ENCODE peak calls at places on chromosomes 5 and 9, in four cellular contexts. P, G, X and W are unnamed samples.

GRCh38 chr5:34656700-34657549 is 797 bp downstream of the RAI14 start:
- DNase-seq in G (peak; percentile 55), X (no peak), P (peak; percentile 37), W (peak; percentile 51)

GRCh38 chr5:82717734-82718133 is 359.5 kb downstream of the TMEM167A start:
- DNase-seq in P (no peak), G (no peak), X (no peak), W (no peak)

GRCh38 chr9:134938346-134939079 is 20.8 kb upstream of the FCN1 start:
- DNase-seq in X (no peak), P (no peak), G (no peak), W (no peak)

GRCh38 chr5:32842798-32843531 is 131.8 kb downstream of the NPR3 start:
- DNase-seq in G (no peak), X (no peak), P (no peak), W (peak; percentile 14)

GRCh38 chr5:92946546-92946945 is 634.5 kb downstream of the NR2F1-AS1 start:
- DNase-seq in G (no peak), P (no peak), X (no peak), W (no peak)

GRCh38 chr5:102222772-102223171 is 73.3 kb downstream of the SLCO4C1 start:
- DNase-seq in P (no peak), G (no peak), X (no peak), W (no peak)

GRCh38 chr5:36614657-36615308 is 8.4 kb downstream of the SLC1A3 start:
- DNase-seq in P (peak; percentile 32), X (no peak), G (no peak), W (no peak)

GRCh38 chr9:129697111-129697955 is 31.9 kb downstream of the PRRX2 start:
- DNase-seq in X (peak; percentile 45), G (peak; percentile 75), P (peak; percentile 73), W (peak; percentile 70)

GRCh38 chr9:137277329-137278041 is at the start of gene TOR4A:
- DNase-seq in P (peak; percentile 87), G (peak; percentile 92), X (peak; percentile 63), W (peak; percentile 97)

GRCh38 chr9:419571-420156 is 205.0 kb downstream of the DOCK8 start:
- DNase-seq in G (no peak), P (peak; percentile 84), X (peak; percentile 12), W (peak; percentile 20)

GRCh38 chr5:133818031-133818431 is 150.4 kb downstream of the C5orf15 start:
- DNase-seq in X (peak; percentile 5), P (peak; percentile 73), G (no peak), W (peak; percentile 75)

GRCh38 chr5:29780401-29780800 is 1413.1 kb upstream of the CDH6 start:
- DNase-seq in G (no peak), P (no peak), X (no peak), W (no peak)

GRCh38 chr5:169695025-169695625 is 58.0 kb downstream of the DOCK2 start:
- DNase-seq in X (no peak), P (no peak), G (no peak), W (no peak)

GRCh38 chr5:72204946-72205345 is 97.7 kb downstream of the MAP1B start:
- DNase-seq in P (peak; percentile 44), G (no peak), X (no peak), W (no peak)

GRCh38 chr9:4034404-4034803 is 265.5 kb downstream of the GLIS3 start:
- DNase-seq in G (no peak), P (no peak), X (no peak), W (no peak)

GRCh38 chr9:38622083-38622674 is 1.8 kb upstream of the ANKRD18A start:
- DNase-seq in X (no peak), G (peak; percentile 65), P (no peak), W (no peak)

GRCh38 chr5:32942225-32942989 is 231.3 kb downstream of the NPR3 start:
- DNase-seq in P (peak; percentile 11), X (peak; percentile 8), G (peak; percentile 85), W (no peak)

GRCh38 chr9:103242025-103242424 is 246.9 kb downstream of the CYLC2 start:
- DNase-seq in G (no peak), P (no peak), X (peak; percentile 61), W (peak; percentile 65)

GRCh38 chr5:176776916-176777315 is 33.4 kb upstream of the UNC5A start:
- DNase-seq in X (no peak), G (no peak), P (no peak), W (no peak)

GRCh38 chr9:1273859-1274258 is 223.7 kb downstream of the DMRT2 start:
- DNase-seq in P (no peak), G (peak; percentile 13), X (no peak), W (no peak)

GRCh38 chr5:30450153-30450552 is 743.3 kb upstream of the CDH6 start:
- DNase-seq in X (no peak), G (no peak), P (no peak), W (no peak)

GRCh38 chr9:136192289-136193126 is 12.4 kb downstream of the LHX3 start:
- DNase-seq in X (no peak), G (peak; percentile 44), P (no peak), W (no peak)

GRCh38 chr5:172913117-172913850 is 45.9 kb upstream of the RPL26L1 start:
- DNase-seq in P (no peak), G (no peak), X (no peak), W (no peak)

GRCh38 chr9:72978724-72979123 is 25.9 kb upstream of the ALDH1A1 start:
- DNase-seq in P (peak; percentile 46), G (no peak), X (no peak), W (peak; percentile 55)

GRCh38 chr5:157165261-157165660 is 803 bp downstream of the GARIN3 start:
- DNase-seq in P (no peak), X (no peak), G (no peak), W (no peak)

GRCh38 chr9:114212841-114213240 is 57.5 kb downstream of the COL27A1 start:
- DNase-seq in G (no peak), P (no peak), X (no peak), W (no peak)

GRCh38 chr9:128323192-128323730 is 622 bp downstream of the COQ4 start:
- DNase-seq in P (peak; percentile 44), X (peak; percentile 31), G (no peak), W (no peak)

GRCh38 chr5:159156839-159157238 is 52.5 kb downstream of the RNF145 start:
- DNase-seq in G (peak; percentile 89), P (peak; percentile 64), X (peak; percentile 68), W (peak; percentile 82)

GRCh38 chr5:151592855-151593408 is 1.8 kb upstream of the FAT2 start:
- DNase-seq in P (no peak), X (peak; percentile 9), G (no peak), W (no peak)

GRCh38 chr5:62969409-62970120 is 390.9 kb downstream of the LRRC70 start:
- DNase-seq in X (no peak), G (no peak), P (no peak), W (no peak)

GRCh38 chr9:112119225-112120045 is 55.7 kb downstream of the SUSD1 start:
- DNase-seq in G (no peak), P (peak; percentile 94), X (no peak), W (peak; percentile 56)

GRCh38 chr9:3401556-3401955 is 124.2 kb downstream of the RFX3 start:
- DNase-seq in P (peak; percentile 68), G (no peak), X (no peak), W (no peak)

DNA sequence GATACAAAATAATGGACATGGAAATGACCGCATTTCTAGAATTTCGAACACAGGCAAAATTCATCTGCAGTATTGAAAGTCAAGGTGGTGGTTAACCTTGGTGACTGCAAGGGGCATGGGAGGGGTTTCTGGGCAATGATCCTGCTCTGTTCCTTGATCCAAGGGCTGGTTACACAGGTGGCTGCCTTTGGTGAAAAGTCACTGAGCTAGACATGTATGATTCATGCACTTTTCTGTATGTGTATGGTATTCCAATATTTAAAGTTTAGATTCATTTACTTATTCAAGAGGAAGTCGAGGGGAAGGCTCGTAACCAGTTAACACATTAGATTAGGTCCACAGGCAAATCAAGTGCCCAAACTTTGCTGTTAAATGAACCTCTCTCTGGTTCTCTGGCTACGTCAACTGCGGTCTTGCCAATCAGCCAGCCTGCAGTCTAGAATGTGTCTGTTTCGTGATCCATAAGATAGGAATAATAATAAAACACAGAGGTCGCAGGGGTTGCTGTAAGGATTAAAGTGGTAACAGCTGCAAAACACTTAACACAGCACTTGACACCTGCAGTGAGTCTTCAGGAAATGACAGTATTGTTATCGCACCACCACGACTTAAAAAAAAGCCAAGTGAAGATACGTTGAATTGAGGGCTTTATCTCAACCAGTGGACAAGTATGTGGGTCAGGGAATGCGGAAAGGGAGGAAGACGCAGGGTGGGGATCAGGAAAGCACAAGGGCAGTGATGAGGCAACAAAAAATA is 92.5 kb downstream of the TLE1 start:
- DNase-seq in X (no peak), P (no peak), G (peak; percentile 27), W (no peak)
- H3K27ac ChIP-seq in X (no peak overlapping the region), P (no peak overlapping the region), G (peak overlapping the region; percentile 89), W (no peak overlapping the region)

DNA sequence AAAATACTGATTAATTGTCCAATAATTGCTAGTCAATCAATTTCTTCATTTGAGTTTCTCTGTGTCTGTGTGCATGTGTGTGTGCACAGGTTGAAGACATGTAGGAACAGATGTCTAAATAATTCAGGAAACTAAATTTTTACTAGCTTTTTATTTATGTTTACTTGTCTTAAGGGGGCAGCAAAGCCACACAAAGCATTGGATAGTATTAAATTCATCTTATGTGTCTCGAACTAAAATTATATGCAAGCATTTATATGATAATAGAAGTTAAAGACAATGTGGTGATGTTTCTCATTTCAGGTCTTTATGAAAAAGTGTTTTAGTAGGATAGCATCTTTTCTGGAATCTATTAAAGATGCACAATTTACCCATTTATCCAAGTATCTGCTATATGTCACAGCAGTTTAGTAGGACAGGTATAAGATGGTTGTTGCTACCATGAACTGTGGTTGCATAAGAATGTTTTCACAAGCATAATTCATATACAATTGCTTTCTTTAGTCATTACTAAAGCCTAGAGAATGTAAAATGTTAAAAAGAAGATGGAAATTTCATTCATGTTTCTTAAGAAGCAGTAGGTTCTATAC is 784.6 kb upstream of the NUDT12 start:
- DNase-seq in P (peak; percentile 38), G (peak; percentile 17), X (peak; percentile 22), W (no peak)
- TF ChIP-seq CTCF in P (peak; percentile 37), G (no peak), X (peak; percentile 20), W (peak; percentile 33)

GRCh38 chr9:120066315-120066714 is 513.7 kb downstream of the CDK5RAP2 start:
- DNase-seq in X (no peak), G (no peak), P (peak; percentile 2), W (no peak)

DNA sequence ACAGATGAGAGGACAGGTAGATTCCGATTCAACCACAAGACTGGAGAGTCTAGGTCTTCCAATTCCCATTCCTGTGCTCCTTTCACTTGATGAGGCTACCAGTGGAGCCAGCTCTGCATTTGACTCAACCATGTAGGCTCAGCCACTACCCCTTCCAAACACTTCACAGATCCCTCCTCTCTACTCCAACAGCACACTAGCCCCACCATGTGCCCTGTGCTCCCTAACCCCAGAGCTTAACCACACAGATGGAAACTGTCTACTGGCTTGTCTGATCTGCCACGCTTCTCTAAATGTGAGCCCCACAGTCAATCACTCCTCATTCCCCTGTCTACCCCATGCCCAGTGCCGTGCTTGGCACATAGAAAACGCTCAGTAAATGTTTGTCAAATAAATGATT is 508.2 kb downstream of the CDK5RAP2 start:
- DNase-seq in G (peak; percentile 12), X (no peak), P (no peak), W (no peak)
- H3K27ac ChIP-seq in G (no peak overlapping the region), X (no peak overlapping the region), P (no peak overlapping the region), W (no peak overlapping the region)

DNA sequence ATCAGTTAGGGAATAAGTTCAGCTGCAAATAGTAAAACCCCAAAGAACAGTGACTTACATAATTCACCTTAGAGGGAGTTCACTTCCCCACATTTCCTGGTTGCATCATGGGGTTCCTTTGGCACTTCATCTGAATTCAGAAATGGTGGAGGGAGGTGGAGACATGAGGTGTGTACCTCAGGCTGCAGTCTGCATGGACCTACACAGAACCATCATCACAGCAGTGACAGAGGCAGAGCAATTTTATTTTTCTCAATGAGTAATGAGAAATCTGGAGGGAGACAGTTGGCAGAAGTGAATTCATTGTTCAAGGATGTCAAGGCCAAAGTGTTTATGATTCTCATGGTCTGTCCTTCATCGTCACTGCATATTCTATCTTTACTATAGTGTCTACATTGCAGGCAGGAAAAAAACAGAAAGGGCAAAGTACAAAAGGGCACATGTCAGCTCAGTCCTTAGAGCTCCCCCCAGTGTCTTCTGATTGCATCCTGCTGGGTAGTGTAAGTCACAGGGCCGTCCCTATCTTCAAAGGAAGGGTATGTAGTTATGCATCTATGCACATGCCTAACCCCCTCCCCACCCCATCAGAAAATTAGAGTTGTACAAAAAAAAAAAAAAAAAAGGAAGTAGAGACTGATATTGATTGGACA is 132.8 kb upstream of the APC start:
- DNase-seq in P (no peak), G (peak; percentile 60), X (no peak), W (no peak)
- TF ChIP-seq CTCF in P (no peak), G (peak; percentile 80), X (peak; percentile 17), W (no peak)